ENCODE peak calls at places on chromosomes 12 and 14, in six cellular contexts. M is IMR-90, O is GM12878, U is H9, I is MM.1S, F is keratinocyte. V is an unnamed sample.

GRCh38 chr12:62955678-62956077 is 20.7 kb upstream of the PPM1H start:
- DNase-seq in M (no peak), O (no peak), U (no peak), I (no peak), F (no peak), V (no peak)

GRCh38 chr12:24278832-24279231 is 329.4 kb upstream of the SOX5 start:
- DNase-seq in M (no peak), O (no peak), U (no peak), I (no peak), F (no peak), V (no peak)

GRCh38 chr12:5614206-5614605 is 182.3 kb downstream of the NTF3 start:
- DNase-seq in M (peak), O (no peak), U (no peak), I (no peak), F (no peak), V (no peak)

GRCh38 chr12:120536064-120536791 is 2.1 kb downstream of the RNF10 start:
- DNase-seq in M (no peak), O (no peak), U (no peak), I (peak), F (no peak), V (peak)

GRCh38 chr14:30240002-30240401 is 312.4 kb upstream of the PRKD1 start:
- DNase-seq in M (no peak), O (no peak), U (no peak), I (no peak), F (no peak), V (no peak)

GRCh38 chr12:27703720-27704452 is 6.7 kb upstream of the MRPS35 start:
- DNase-seq in M (peak), O (peak), U (peak), I (peak), F (peak), V (peak)

GRCh38 chr14:104049576-104050240 is 35.8 kb upstream of the ASPG start:
- DNase-seq in M (no peak), O (no peak), U (no peak), I (no peak), F (no peak), V (no peak)

GRCh38 chr12:4579305-4580097 is 17.5 kb downstream of the DYRK4 start:
- DNase-seq in M (peak), O (no peak), U (no peak), I (no peak), F (no peak), V (peak)

GRCh38 chr12:97276198-97276580 is 186.4 kb upstream of the RMST start:
- DNase-seq in M (no peak), O (no peak), U (peak), I (no peak), F (no peak), V (no peak)

GRCh38 chr12:57219205-57219992 is 2.8 kb downstream of the NXPH4 start:
- DNase-seq in M (no peak), O (no peak), U (no peak), I (no peak), F (no peak), V (no peak)

GRCh38 chr14:51328942-51329350 is 88.9 kb downstream of the TMX1 start:
- DNase-seq in M (peak), O (no peak), U (no peak), I (no peak), F (no peak), V (no peak)

GRCh38 chr12:9906888-9907287 is 25.3 kb downstream of the CLEC2A start:
- DNase-seq in M (no peak), O (no peak), U (no peak), I (no peak), F (no peak), V (no peak)

GRCh38 chr12:98894412-98895085 is 249.5 kb downstream of the APAF1 start:
- DNase-seq in M (no peak), O (no peak), U (peak), I (no peak), F (no peak), V (no peak)

GRCh38 chr12:73514672-73515071 is 1023.0 kb upstream of the ATXN7L3B start:
- DNase-seq in M (no peak), O (no peak), U (peak), I (no peak), F (no peak), V (no peak)

GRCh38 chr12:6368906-6369525 is 6.3 kb downstream of the SCNN1A start:
- DNase-seq in M (no peak), O (no peak), U (no peak), I (no peak), F (no peak), V (no peak)

GRCh38 chr14:23567186-23568020 is at the start of gene AP1G2:
- DNase-seq in M (peak), O (peak), U (peak), I (peak), F (peak), V (peak)

GRCh38 chr12:44875954-44876553 is at the start of gene NELL2:
- DNase-seq in M (no peak), O (no peak), U (peak), I (peak), F (no peak), V (peak)

GRCh38 chr12:131850856-131851559 is 22.8 kb downstream of the MMP17 start:
- DNase-seq in M (no peak), O (no peak), U (peak), I (no peak), F (no peak), V (peak)

GRCh38 chr12:131084341-131085011 is 130.8 kb downstream of the ADGRD1 start:
- DNase-seq in M (no peak), O (no peak), U (peak), I (no peak), F (no peak), V (no peak)

GRCh38 chr14:99267871-99268775 is 3.9 kb downstream of the BCL11B start:
- DNase-seq in M (no peak), O (no peak), U (no peak), I (no peak), F (no peak), V (no peak)

GRCh38 chr12:24244801-24245200 is 295.3 kb upstream of the SOX5 start:
- DNase-seq in M (no peak), O (no peak), U (peak), I (no peak), F (peak), V (no peak)

GRCh38 chr12:129372876-129373275 is 519.6 kb downstream of the GLT1D1 start:
- DNase-seq in M (no peak), O (no peak), U (no peak), I (no peak), F (no peak), V (no peak)

GRCh38 chr12:92369061-92369460 is 223.4 kb upstream of the BTG1 start:
- DNase-seq in M (no peak), O (no peak), U (no peak), I (no peak), F (no peak), V (no peak)

GRCh38 chr12:68111995-68112394 is 47.5 kb downstream of the IFNG start:
- DNase-seq in M (no peak), O (no peak), U (no peak), I (no peak), F (no peak), V (no peak)

GRCh38 chr12:44774815-44775411 is 101.2 kb downstream of the NELL2 start:
- DNase-seq in M (peak), O (no peak), U (peak), I (no peak), F (no peak), V (peak)

GRCh38 chr12:10562306-10562933 is 51.0 kb downstream of the MAGOHB start:
- DNase-seq in M (peak), O (no peak), U (no peak), I (peak), F (no peak), V (peak)

GRCh38 chr12:80702889-80703605 is 4.4 kb upstream of the MYF6 start:
- DNase-seq in M (peak), O (peak), U (no peak), I (peak), F (peak), V (peak)

GRCh38 chr14:51479584-51480305 is 172.0 kb upstream of the FRMD6 start:
- DNase-seq in M (peak), O (peak), U (no peak), I (no peak), F (no peak), V (no peak)

GRCh38 chr12:109839444-109839843 is 6.2 kb upstream of the TRPV4 start:
- DNase-seq in M (no peak), O (no peak), U (no peak), I (no peak), F (no peak), V (no peak)

GRCh38 chr14:55701638-55702037 is 121.6 kb downstream of the KTN1 start:
- DNase-seq in M (peak), O (peak), U (no peak), I (no peak), F (no peak), V (no peak)

GRCh38 chr12:98645572-98646067 is 530 bp downstream of the APAF1 start:
- DNase-seq in M (no peak), O (no peak), U (no peak), I (no peak), F (no peak), V (peak)

GRCh38 chr14:23559010-23559920 is 3.2 kb downstream of the THTPA start:
- DNase-seq in M (peak), O (no peak), U (peak), I (peak), F (no peak), V (peak)

GRCh38 chr12:113044516-113044915 is 12.0 kb upstream of the DTX1 start:
- DNase-seq in M (no peak), O (no peak), U (no peak), I (no peak), F (no peak), V (no peak)

GRCh38 chr12:113040722-113041168 is 15.8 kb upstream of the DTX1 start:
- DNase-seq in M (peak), O (no peak), U (no peak), I (no peak), F (peak), V (no peak)

GRCh38 chr12:113043240-113043639 is 13.3 kb upstream of the DTX1 start:
- DNase-seq in M (no peak), O (no peak), U (no peak), I (no peak), F (no peak), V (no peak)

GRCh38 chr12:113041560-113041959 is 15.0 kb upstream of the DTX1 start:
- DNase-seq in M (no peak), O (no peak), U (no peak), I (no peak), F (no peak), V (no peak)

GRCh38 chr12:113039911-113040425 is 16.6 kb upstream of the DTX1 start:
- DNase-seq in M (no peak), O (no peak), U (no peak), I (no peak), F (no peak), V (no peak)
- TF ChIP-seq CTCF in M (no peak), O (no peak), U (no peak), I (no peak), F (no peak), V (no peak)

GRCh38 chr12:15789215-15790171 is at the start of gene EPS8:
- DNase-seq in M (peak), O (peak), U (peak), I (peak), F (no peak), V (peak)
- H2AFZ ChIP-seq in M (peak), O (peak), U (peak), I (peak), F (peak), V (peak)

DNA sequence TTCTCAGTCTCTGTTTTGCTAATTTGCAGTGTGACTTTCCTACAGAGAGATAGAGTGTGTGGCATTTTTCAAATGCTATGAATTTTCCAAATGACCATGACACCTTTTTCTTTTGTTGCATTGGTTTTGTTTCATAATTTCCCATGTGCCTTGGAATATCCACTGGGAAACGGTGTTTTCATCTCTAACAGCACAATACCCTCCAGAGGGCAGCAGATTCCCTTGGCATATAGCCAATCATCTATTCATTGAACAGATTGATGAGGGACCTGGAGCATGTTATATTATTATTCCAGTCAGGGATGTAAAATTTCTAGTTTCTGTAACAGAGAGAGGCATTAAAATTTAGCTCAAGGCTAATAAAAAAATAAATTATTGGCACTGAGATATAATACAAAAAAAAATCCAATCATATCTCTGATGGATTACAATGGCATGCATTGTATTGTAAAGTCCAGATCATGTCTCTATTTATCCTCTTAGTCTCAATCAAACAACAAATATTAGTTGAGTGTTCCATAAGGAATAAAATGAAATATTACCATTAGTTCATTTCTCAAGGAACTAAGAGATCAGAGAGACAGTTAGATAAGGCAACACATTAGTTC is 29.6 kb upstream of the NTN4 start:
- DNase-seq in M (peak), O (no peak), U (no peak), I (no peak), F (no peak), V (no peak)
- TF ChIP-seq CTCF in M (peak), O (no peak), U (peak), I (peak), F (peak), V (peak)

GRCh38 chr14:75279153-75279738 is 618 bp downstream of the FOS start:
- DNase-seq in M (peak), O (no peak), U (no peak), I (no peak), F (no peak), V (no peak)
- H2AFZ ChIP-seq in M (peak), O (peak), U (no peak), I (no peak), F (no peak), V (peak)

DNA sequence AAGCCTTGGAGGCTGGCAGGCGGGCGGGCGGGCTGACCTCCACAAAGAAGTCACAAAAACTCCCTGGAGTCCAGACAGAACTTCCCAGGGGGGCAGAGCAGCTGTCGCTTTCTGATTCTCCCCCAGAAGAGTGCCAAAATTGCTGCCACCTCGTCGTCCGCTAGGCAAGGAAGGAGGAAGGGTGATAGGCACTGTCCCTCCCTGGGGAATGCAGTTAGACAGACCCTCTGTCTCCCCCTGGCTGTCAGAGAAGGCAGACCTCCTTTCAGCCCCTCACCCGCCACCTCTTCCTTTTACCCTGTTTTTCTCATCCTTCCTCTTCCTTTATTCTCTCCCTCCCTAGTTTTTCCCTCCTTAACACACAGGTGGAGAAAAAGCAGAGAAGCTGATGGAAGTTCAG is 18.7 kb downstream of the GRIN2B start:
- DNase-seq in M (no peak), O (no peak), U (peak), I (no peak), F (no peak), V (peak)
- TF ChIP-seq CTCF in M (no peak), O (peak), U (peak), I (peak), F (peak), V (peak)

DNA sequence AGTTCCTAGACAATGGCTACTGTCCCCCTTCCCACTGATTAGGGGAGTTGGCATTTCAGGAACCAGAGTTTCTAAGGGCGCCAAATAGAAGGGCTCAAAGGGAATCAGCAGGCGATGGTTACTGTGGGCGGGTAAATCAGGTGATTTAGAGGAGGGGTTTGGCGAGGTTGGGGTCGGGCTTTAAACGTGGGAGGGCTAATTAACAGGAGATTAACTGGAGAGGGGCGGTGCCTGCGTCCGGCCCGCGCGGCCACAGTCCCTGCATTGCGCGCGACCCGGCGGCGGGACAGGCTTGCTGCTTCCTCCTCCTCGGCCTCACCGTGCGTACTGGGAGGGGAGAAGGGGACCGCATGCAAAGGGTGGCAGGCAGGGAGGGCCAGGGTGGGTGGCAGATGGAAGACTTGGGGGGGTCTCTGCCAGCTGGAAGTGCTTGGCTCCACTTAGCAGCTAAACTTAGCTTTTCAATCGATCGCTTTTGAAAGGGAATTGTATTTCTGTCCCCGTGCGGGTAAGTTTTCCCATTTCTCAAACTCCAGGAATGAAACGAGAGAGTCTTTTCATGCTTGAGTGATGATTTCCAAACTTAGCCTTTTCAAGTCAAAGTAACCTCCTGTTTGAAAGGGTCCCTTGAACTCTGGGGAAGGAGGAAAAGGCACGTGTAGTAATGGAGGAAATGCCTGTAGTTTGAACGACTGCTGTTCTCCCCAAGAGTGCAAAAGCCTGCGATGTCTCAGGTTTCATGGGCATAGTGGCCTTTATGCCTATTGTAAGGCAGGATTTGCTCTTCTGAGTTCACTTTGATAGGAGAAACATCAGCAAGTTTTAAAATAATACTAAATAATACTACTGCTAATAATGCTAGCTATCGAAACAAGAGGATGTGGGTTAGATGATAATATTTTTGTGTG is at the start of gene MGST1:
- DNase-seq in M (peak), O (peak), U (peak), I (peak), F (no peak), V (peak)
- H2AFZ ChIP-seq in M (peak), O (no peak), U (peak), I (peak), F (peak), V (peak)

DNA sequence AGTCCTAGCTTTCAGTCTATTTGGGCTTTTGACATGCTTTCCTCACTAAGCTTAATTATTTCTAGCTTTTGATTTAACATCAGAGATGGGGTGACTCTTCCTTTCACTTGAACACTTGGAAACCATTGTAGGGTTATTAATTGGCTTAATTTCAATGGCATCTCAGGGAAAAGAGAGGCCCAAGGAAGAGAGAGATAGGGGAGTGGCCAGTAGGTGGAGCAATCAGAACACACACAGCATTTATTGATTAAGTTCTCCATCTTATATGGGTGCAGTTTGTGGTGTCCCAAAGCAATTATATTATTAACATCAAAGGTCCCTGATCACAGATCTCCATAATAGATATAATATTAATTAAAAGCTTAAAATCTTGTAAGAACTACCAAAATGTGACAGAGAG is 1466.1 kb upstream of the SEL1L start:
- DNase-seq in M (peak), O (no peak), U (peak), I (no peak), F (no peak), V (no peak)
- TF ChIP-seq CTCF in M (peak), O (peak), U (peak), I (no peak), F (peak), V (peak)

DNA sequence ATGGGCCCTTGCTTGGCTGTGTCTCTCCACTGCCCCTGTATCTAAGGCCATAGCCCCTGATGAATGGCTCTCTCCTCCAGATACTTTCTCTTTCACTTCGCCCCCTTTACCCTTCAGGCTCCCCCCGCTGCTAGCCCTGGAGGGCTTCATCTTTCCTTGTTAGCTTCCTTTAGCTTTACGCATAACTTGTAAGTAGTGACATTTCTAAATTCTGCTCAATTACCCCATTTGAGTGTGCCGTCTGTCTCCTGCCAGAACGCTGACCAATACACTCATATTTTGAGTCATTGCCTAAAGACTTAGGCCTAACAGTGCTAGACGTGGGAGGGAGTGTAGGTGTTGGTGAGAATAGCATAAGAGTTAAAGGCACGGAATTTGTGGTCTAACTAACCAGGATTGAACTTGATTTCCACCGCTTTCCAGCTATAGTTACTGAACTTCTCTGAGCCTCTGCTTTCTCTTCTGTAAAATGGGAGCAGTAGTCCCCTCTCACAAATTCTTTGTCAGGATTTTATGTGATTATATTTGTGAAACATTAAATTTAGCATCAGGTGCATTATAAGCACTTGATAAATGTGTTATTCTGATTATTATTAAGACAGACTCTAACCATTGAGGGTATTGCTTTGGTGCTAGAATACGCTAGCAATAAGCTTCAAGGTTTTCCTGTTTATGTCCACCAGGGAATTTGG is 129.3 kb downstream of the ZFP36L1 start:
- DNase-seq in M (peak), O (peak), U (no peak), I (no peak), F (no peak), V (no peak)
- H2AFZ ChIP-seq in M (peak), O (peak), U (no peak), I (no peak), F (no peak), V (no peak)

V was measured in OCI-LY7.